ENCODE peak calls at places on chromosomes 4 and X, in six cellular contexts. K is GM23338, M is PC-3, R is MM.1S, P is HCT116, V is GM23248. A is an unnamed sample. For H3K9me2, the result is how much of the 10 kb centered on the place peaks cover.

GRCh38 chr4:88169298-88169697 is 10.9 kb upstream of the ABCG2 start:
- DNase-seq in M (no peak), R (no peak), K (no peak), V (no peak), P (no peak), A (no peak)

GRCh38 chr4:171650543-171650942 is 162.7 kb upstream of the GALNTL6 start:
- DNase-seq in V (no peak), K (peak), P (no peak), R (no peak), M (no peak), A (no peak)

GRCh38 chr4:40335508-40335860 is 351 bp downstream of the CHRNA9 start:
- DNase-seq in M (peak), V (peak), P (no peak), R (no peak), K (no peak), A (no peak)

GRCh38 chr4:150363721-150364688 is 217.9 kb upstream of the MAB21L2 start:
- DNase-seq in K (no peak), V (no peak), P (no peak), R (peak), M (no peak), A (no peak)

GRCh38 chrX:31268359-31268758 is 196.5 kb upstream of the FTHL17 start:
- DNase-seq in K (no peak), V (no peak), M (no peak), P (no peak), R (no peak), A (no peak)

GRCh38 chr4:118032691-118033090 is 1.6 kb upstream of the NDST3 start:
- DNase-seq in M (peak), P (peak), K (peak), V (no peak), R (no peak), A (peak)

GRCh38 chr4:77473509-77473908 is 132.1 kb upstream of the CXCL13 start:
- DNase-seq in P (peak), V (peak), M (peak), K (peak), R (peak), A (peak)

GRCh38 chr4:130141651-130142050 is 1045.7 kb downstream of the C4orf33 start:
- DNase-seq in V (no peak), K (no peak), R (no peak), P (no peak), M (no peak), A (no peak)

GRCh38 chrX:110614596-110614995 is 181.0 kb downstream of the CHRDL1 start:
- DNase-seq in V (no peak), K (no peak), P (no peak), M (no peak), R (no peak), A (no peak)

GRCh38 chr4:100372432-100372831 is 145.4 kb downstream of the EMCN start:
- DNase-seq in R (no peak), P (no peak), V (peak), K (peak), M (peak), A (peak)

GRCh38 chr4:184215709-184216328 is 1.9 kb downstream of the ENPP6 start:
- DNase-seq in K (no peak), V (no peak), R (no peak), P (no peak), M (no peak), A (peak)

GRCh38 chr4:52837716-52838558 is 24.2 kb upstream of the RASL11B start:
- DNase-seq in M (peak), R (no peak), K (no peak), P (no peak), V (peak), A (peak)

GRCh38 chrX:64398088-64398487 is 2.8 kb upstream of the MTMR8 start:
- DNase-seq in K (no peak), R (no peak), P (no peak), M (no peak), V (no peak), A (no peak)

GRCh38 chrX:64394874-64395567 is at the start of gene MTMR8:
- DNase-seq in K (peak), R (peak), V (peak), M (peak), P (peak), A (peak)

GRCh38 chrX:64394059-64394873 is 986 bp downstream of the MTMR8 start:
- DNase-seq in K (no peak), V (no peak), P (no peak), M (no peak), R (no peak), A (no peak)

GRCh38 chrX:64395568-64395929 is 297 bp upstream of the MTMR8 start:
- DNase-seq in V (no peak), P (no peak), M (no peak), R (no peak), K (no peak), A (no peak)
- H3K9me2 ChIP-seq in V (under half), P (under half), M (under half), R (under half), K (under half), A (under half)

DNA sequence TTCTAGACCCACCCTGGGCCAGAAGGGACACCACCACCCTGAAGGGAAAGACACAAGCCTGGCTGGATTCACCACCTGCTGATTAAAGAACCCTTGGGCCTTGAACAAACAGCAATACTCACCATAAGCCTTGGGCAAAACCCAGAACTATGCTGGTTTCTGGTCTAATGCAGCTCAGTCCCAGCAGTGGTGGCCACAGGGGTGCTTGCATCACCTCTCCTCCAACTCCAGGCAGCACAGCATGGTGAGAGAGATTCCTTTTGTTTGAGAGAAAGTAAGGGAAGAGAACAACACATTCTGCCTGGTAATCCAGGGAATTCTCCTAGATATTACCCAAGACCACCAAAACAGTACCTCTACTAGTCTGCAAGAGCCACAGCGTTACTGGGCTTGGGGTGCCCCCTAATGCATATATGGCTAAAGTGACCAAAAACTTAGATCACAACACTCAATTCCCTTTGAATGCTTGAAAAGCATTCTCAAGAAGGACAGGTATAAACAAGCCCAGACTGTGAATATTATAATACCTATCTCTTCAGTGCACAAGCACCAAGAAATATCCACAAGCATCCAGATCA is 25.7 kb downstream of the RNF128 start:
- DNase-seq in K (peak), R (no peak), P (no peak), M (peak), V (peak), A (no peak)
- H3K4me2 ChIP-seq in K (no peak), R (no peak), P (no peak), M (no peak), V (no peak), A (no peak)

GRCh38 chr4:71186566-71187398 is 152.0 kb upstream of the SLC4A4 start:
- DNase-seq in R (peak), K (peak), P (no peak), M (peak), V (peak), A (peak)
- H3K9me2 ChIP-seq in R (under half), K (under half), P (under half), M (under half), V (under half), A (under half)

GRCh38 chrX:132171881-132172280 is 44.1 kb upstream of the FRMD7 start:
- DNase-seq in M (no peak), R (no peak), P (no peak), K (no peak), V (no peak), A (no peak)
- H3K4me2 ChIP-seq in M (no peak), R (no peak), P (no peak), K (no peak), V (no peak), A (no peak)